ENCODE peak calls at places on chromosomes 16 and 17, in seven cellular contexts. One of them, this sample, is unnamed.

GRCh38 chr17:16439303-16439791 is 24.0 kb downstream of the TRPV2 start:
- DNase-seq in pancreas: no peak
- DNase-seq in psoas muscle: no peak
- DNase-seq in fibroblast of lung: no peak
- DNase-seq in PC-9: no peak
- DNase-seq in IMR-90: no peak
- DNase-seq in Panc1: no peak
- DNase-seq in this sample: no peak

GRCh38 chr17:73430165-73430680 is 118.4 kb upstream of the CDC42EP4 start:
- DNase-seq in pancreas: no peak
- DNase-seq in psoas muscle: no peak
- DNase-seq in fibroblast of lung: no peak
- DNase-seq in PC-9: no peak
- DNase-seq in IMR-90: no peak
- DNase-seq in Panc1: no peak
- DNase-seq in this sample: no peak

GRCh38 chr16:81602377-81602776 is 157.8 kb downstream of the CMIP start:
- DNase-seq in pancreas: no peak
- DNase-seq in psoas muscle: no peak
- DNase-seq in fibroblast of lung: no peak
- DNase-seq in PC-9: peak; percentile 3
- DNase-seq in IMR-90: no peak
- DNase-seq in Panc1: no peak
- DNase-seq in this sample: no peak

GRCh38 chr16:19753815-19754643 is 36.0 kb downstream of the IQCK start:
- DNase-seq in pancreas: no peak
- DNase-seq in psoas muscle: no peak
- DNase-seq in fibroblast of lung: peak; percentile 12
- DNase-seq in PC-9: peak; percentile 91
- DNase-seq in IMR-90: peak; percentile 83
- DNase-seq in Panc1: no peak
- DNase-seq in this sample: no peak

GRCh38 chr17:64507418-64507766 is 615 bp downstream of the CEP95 start:
- DNase-seq in pancreas: no peak
- DNase-seq in psoas muscle: no peak
- DNase-seq in fibroblast of lung: peak; percentile 77
- DNase-seq in PC-9: peak; percentile 61
- DNase-seq in IMR-90: peak; percentile 68
- DNase-seq in Panc1: no peak
- DNase-seq in this sample: no peak

GRCh38 chr17:63431939-63432804 is 13.9 kb downstream of the CYB561 start:
- DNase-seq in pancreas: no peak
- DNase-seq in psoas muscle: no peak
- DNase-seq in fibroblast of lung: peak; percentile 46
- DNase-seq in PC-9: no peak
- DNase-seq in IMR-90: peak; percentile 66
- DNase-seq in Panc1: no peak
- DNase-seq in this sample: no peak

GRCh38 chr16:89983550-89983949 is 35.0 kb downstream of the DEF8 start:
- DNase-seq in pancreas: no peak
- DNase-seq in psoas muscle: peak; percentile 16
- DNase-seq in fibroblast of lung: no peak
- DNase-seq in PC-9: no peak
- DNase-seq in IMR-90: no peak
- DNase-seq in Panc1: no peak
- DNase-seq in this sample: no peak

GRCh38 chr16:22220714-22221113 is 14.6 kb downstream of the EEF2K start:
- DNase-seq in pancreas: no peak
- DNase-seq in psoas muscle: peak; percentile 96
- DNase-seq in fibroblast of lung: no peak
- DNase-seq in PC-9: no peak
- DNase-seq in IMR-90: no peak
- DNase-seq in Panc1: no peak
- DNase-seq in this sample: peak; percentile 97

GRCh38 chr17:41737680-41738023 is 3.2 kb upstream of the HAP1 start:
- DNase-seq in pancreas: no peak
- DNase-seq in psoas muscle: no peak
- DNase-seq in fibroblast of lung: no peak
- DNase-seq in PC-9: no peak
- DNase-seq in IMR-90: no peak
- DNase-seq in Panc1: no peak
- DNase-seq in this sample: no peak

GRCh38 chr16:22035094-22035675 is 27.3 kb downstream of the MOSMO start:
- DNase-seq in pancreas: no peak
- DNase-seq in psoas muscle: no peak
- DNase-seq in fibroblast of lung: no peak
- DNase-seq in PC-9: no peak
- DNase-seq in IMR-90: no peak
- DNase-seq in Panc1: no peak
- DNase-seq in this sample: no peak

GRCh38 chr16:9384141-9384540 is 292.7 kb downstream of the HAPSTR1 start:
- DNase-seq in pancreas: no peak
- DNase-seq in psoas muscle: no peak
- DNase-seq in fibroblast of lung: no peak
- DNase-seq in PC-9: no peak
- DNase-seq in IMR-90: no peak
- DNase-seq in Panc1: no peak
- DNase-seq in this sample: no peak

GRCh38 chr16:4692460-4693295 is 684 bp upstream of the NUDT16L1 start:
- DNase-seq in pancreas: peak; percentile 53
- DNase-seq in psoas muscle: peak; percentile 54
- DNase-seq in fibroblast of lung: no peak
- DNase-seq in PC-9: no peak
- DNase-seq in IMR-90: no peak
- DNase-seq in Panc1: no peak
- DNase-seq in this sample: no peak

GRCh38 chr17:80892019-80892855 is 99.4 kb upstream of the CHMP6 start:
- DNase-seq in pancreas: no peak
- DNase-seq in psoas muscle: peak; percentile 92
- DNase-seq in fibroblast of lung: peak; percentile 97
- DNase-seq in PC-9: peak; percentile 85
- DNase-seq in IMR-90: peak; percentile 99
- DNase-seq in Panc1: peak; percentile 77
- DNase-seq in this sample: peak; percentile 88

GRCh38 chr16:12639044-12639443 is 164.6 kb downstream of the CPPED1 start:
- DNase-seq in pancreas: no peak
- DNase-seq in psoas muscle: no peak
- DNase-seq in fibroblast of lung: no peak
- DNase-seq in PC-9: peak; percentile 71
- DNase-seq in IMR-90: peak; percentile 39
- DNase-seq in Panc1: no peak
- DNase-seq in this sample: no peak

GRCh38 chr16:13421726-13422125 is 498.2 kb upstream of the ERCC4 start:
- DNase-seq in pancreas: no peak
- DNase-seq in psoas muscle: no peak
- DNase-seq in fibroblast of lung: no peak
- DNase-seq in PC-9: no peak
- DNase-seq in IMR-90: no peak
- DNase-seq in Panc1: no peak
- DNase-seq in this sample: no peak

GRCh38 chr16:53805113-53805512 is 101.2 kb downstream of the FTO start:
- DNase-seq in pancreas: no peak
- DNase-seq in psoas muscle: no peak
- DNase-seq in fibroblast of lung: no peak
- DNase-seq in PC-9: no peak
- DNase-seq in IMR-90: no peak
- DNase-seq in Panc1: no peak
- DNase-seq in this sample: no peak

GRCh38 chr17:31007695-31008373 is 37.0 kb downstream of the RNF135 start:
- DNase-seq in pancreas: no peak
- DNase-seq in psoas muscle: no peak
- DNase-seq in fibroblast of lung: no peak
- DNase-seq in PC-9: no peak
- DNase-seq in IMR-90: no peak
- DNase-seq in Panc1: no peak
- DNase-seq in this sample: no peak

GRCh38 chr17:29789186-29790170 is 140.6 kb downstream of the SSH2 start:
- DNase-seq in pancreas: no peak
- DNase-seq in psoas muscle: no peak
- DNase-seq in fibroblast of lung: peak; percentile 20
- DNase-seq in PC-9: peak; percentile 39
- DNase-seq in IMR-90: no peak
- DNase-seq in Panc1: no peak
- DNase-seq in this sample: no peak

DNA sequence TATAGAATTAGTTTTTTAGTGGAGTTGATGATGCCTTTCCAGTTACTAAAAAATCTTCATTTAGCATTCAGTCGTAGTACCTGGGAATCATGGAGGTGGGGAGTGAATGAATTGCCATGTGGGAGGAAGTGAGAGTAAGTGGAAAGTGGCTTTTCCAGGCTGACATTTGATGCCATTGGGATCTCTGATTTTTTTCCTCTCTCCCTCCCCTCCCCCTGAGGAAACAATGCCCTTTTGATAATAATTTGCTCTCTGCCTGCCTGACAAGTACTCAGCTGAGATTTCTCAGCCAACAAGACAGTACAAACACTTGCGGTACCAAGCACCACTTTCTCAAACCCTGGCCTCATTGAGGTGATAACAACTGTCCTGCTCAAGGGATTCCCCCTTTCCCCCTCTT is 2.2 kb downstream of the UBE2Z start:
- DNase-seq in pancreas: no peak
- DNase-seq in psoas muscle: no peak
- DNase-seq in fibroblast of lung: no peak
- DNase-seq in PC-9: no peak
- DNase-seq in IMR-90: no peak
- DNase-seq in Panc1: no peak
- DNase-seq in this sample: no peak
- H3K4me3 ChIP-seq in pancreas: no peak overlapping the region
- H3K4me3 ChIP-seq in psoas muscle: peak overlapping the region; percentile 85
- H3K4me3 ChIP-seq in fibroblast of lung: no peak overlapping the region
- H3K4me3 ChIP-seq in PC-9: no peak overlapping the region
- H3K4me3 ChIP-seq in IMR-90: no peak overlapping the region
- H3K4me3 ChIP-seq in Panc1: peak overlapping the region; percentile 86
- H3K4me3 ChIP-seq in this sample: no peak overlapping the region

DNA sequence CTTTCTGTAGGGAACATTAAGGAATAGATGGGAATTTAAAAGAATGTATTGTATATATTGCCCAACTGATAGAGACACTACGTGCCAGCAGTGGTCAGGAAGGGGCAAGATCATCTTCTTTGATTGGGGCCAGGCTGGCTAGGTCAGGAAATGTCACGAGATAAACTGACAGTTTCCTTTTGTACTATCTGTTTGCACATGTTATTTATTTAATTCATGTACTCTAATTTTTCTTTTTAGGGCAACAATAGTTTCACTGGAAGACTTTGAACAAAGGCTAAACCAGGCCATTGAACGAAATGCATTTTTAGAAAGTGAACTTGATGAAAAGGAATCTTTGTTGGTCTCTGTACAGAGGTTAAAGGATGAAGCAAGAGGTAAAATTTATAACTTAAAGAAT is 12.6 kb downstream of the NDEL1 start:
- DNase-seq in pancreas: no peak
- DNase-seq in psoas muscle: no peak
- DNase-seq in fibroblast of lung: no peak
- DNase-seq in PC-9: no peak
- DNase-seq in IMR-90: no peak
- DNase-seq in Panc1: no peak
- DNase-seq in this sample: no peak
- H3K36me3 ChIP-seq in pancreas: peaks cover 55% of the 10 kb centered on the region
- H3K36me3 ChIP-seq in psoas muscle: peaks cover 94% of the 10 kb centered on the region
- H3K36me3 ChIP-seq in fibroblast of lung: peaks cover 16% of the 10 kb centered on the region
- H3K36me3 ChIP-seq in PC-9: peaks cover 4% of the 10 kb centered on the region
- H3K36me3 ChIP-seq in IMR-90: peaks cover 43% of the 10 kb centered on the region
- H3K36me3 ChIP-seq in Panc1: peaks cover 43% of the 10 kb centered on the region
- H3K36me3 ChIP-seq in this sample: peaks cover 3% of the 10 kb centered on the region

GRCh38 chr17:59620064-59620359 is 317 bp downstream of the CLTC start:
- DNase-seq in pancreas: no peak
- DNase-seq in psoas muscle: no peak
- DNase-seq in fibroblast of lung: no peak
- DNase-seq in PC-9: no peak
- DNase-seq in IMR-90: no peak
- DNase-seq in Panc1: no peak
- DNase-seq in this sample: no peak
- H3K4me1 ChIP-seq in pancreas: peaks cover 45% of the 10 kb centered on the region
- H3K4me1 ChIP-seq in psoas muscle: peaks cover 37% of the 10 kb centered on the region
- H3K4me1 ChIP-seq in fibroblast of lung: peaks cover 5% of the 10 kb centered on the region
- H3K4me1 ChIP-seq in PC-9: peaks cover 58% of the 10 kb centered on the region
- H3K4me1 ChIP-seq in IMR-90: peaks cover 1% of the 10 kb centered on the region
- H3K4me1 ChIP-seq in Panc1: peaks cover 29% of the 10 kb centered on the region
- H3K4me1 ChIP-seq in this sample: peaks cover 47% of the 10 kb centered on the region

GRCh38 chr17:2649191-2649590 is 55.7 kb downstream of the PAFAH1B1 start:
- DNase-seq in pancreas: no peak
- DNase-seq in psoas muscle: no peak
- DNase-seq in fibroblast of lung: no peak
- DNase-seq in PC-9: no peak
- DNase-seq in IMR-90: no peak
- DNase-seq in Panc1: no peak
- DNase-seq in this sample: no peak

GRCh38 chr17:2647961-2648360 is 54.5 kb downstream of the PAFAH1B1 start:
- DNase-seq in pancreas: no peak
- DNase-seq in psoas muscle: no peak
- DNase-seq in fibroblast of lung: no peak
- DNase-seq in PC-9: no peak
- DNase-seq in IMR-90: no peak
- DNase-seq in Panc1: no peak
- DNase-seq in this sample: no peak

DNA sequence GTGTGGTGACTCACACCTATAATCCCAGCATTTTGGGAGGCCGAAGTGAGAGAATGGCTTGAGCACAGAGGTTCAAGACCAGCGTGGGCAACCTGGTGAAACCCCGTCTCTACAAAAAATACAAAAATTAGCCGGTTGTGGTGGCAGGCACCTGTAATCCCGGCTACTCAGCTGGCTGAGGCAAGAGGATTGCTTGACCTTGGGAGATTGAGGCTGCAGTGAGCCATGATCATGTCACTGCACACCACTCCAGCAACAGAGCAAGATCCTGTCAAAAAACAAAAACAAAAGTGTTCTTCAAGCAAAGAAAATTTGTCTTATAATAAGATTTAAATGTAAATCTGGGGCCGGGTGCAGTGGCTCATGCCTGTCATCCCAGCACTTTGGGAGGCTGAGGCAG is 51.5 kb downstream of the PAFAH1B1 start:
- DNase-seq in pancreas: no peak
- DNase-seq in psoas muscle: no peak
- DNase-seq in fibroblast of lung: no peak
- DNase-seq in PC-9: no peak
- DNase-seq in IMR-90: no peak
- DNase-seq in Panc1: no peak
- DNase-seq in this sample: no peak
- H3K4me3 ChIP-seq in pancreas: no peak overlapping the region
- H3K4me3 ChIP-seq in psoas muscle: no peak overlapping the region
- H3K4me3 ChIP-seq in fibroblast of lung: no peak overlapping the region
- H3K4me3 ChIP-seq in PC-9: no peak overlapping the region
- H3K4me3 ChIP-seq in IMR-90: no peak overlapping the region
- H3K4me3 ChIP-seq in Panc1: no peak overlapping the region
- H3K4me3 ChIP-seq in this sample: no peak overlapping the region

GRCh38 chr17:4691686-4692085 is 12.3 kb downstream of the PELP1 start:
- DNase-seq in pancreas: no peak
- DNase-seq in psoas muscle: no peak
- DNase-seq in fibroblast of lung: peak; percentile 15
- DNase-seq in PC-9: no peak
- DNase-seq in IMR-90: peak; percentile 23
- DNase-seq in Panc1: no peak
- DNase-seq in this sample: no peak
- H3K36me3 ChIP-seq in pancreas: peaks cover 9% of the 10 kb centered on the region
- H3K36me3 ChIP-seq in psoas muscle: peaks cover 32% of the 10 kb centered on the region
- H3K36me3 ChIP-seq in fibroblast of lung: no peaks in the 10 kb centered on the region
- H3K36me3 ChIP-seq in PC-9: peaks cover 13% of the 10 kb centered on the region
- H3K36me3 ChIP-seq in IMR-90: peaks cover 13% of the 10 kb centered on the region
- H3K36me3 ChIP-seq in Panc1: no peaks in the 10 kb centered on the region
- H3K36me3 ChIP-seq in this sample: peaks cover 12% of the 10 kb centered on the region